ENCODE peak calls at places on chromosomes 12 and 14, in five cellular contexts. X, F, W, T and U are unnamed samples.

GRCh38 chr14:59358105-59358504 is 107.1 kb downstream of the GPR135 start:
- DNase-seq in W (no peak), X (no peak), T (peak), F (peak), U (no peak)

GRCh38 chr14:67515386-67516079 is 17.6 kb upstream of the PLEKHH1 start:
- DNase-seq in X (no peak), F (peak), T (no peak), W (no peak), U (peak)

GRCh38 chr14:76718306-76719075 is 42.8 kb upstream of the VASH1 start:
- DNase-seq in X (no peak), T (no peak), F (no peak), W (no peak), U (no peak)

GRCh38 chr14:70780396-70781075 is 28.8 kb downstream of the MAP3K9 start:
- DNase-seq in W (no peak), T (no peak), F (no peak), X (no peak), U (peak)

GRCh38 chr14:93965287-93965821 is 11.0 kb downstream of the ASB2 start:
- DNase-seq in T (peak), F (peak), X (no peak), W (peak), U (no peak)

GRCh38 chr12:68453876-68454275 is 121.7 kb upstream of the MDM1 start:
- DNase-seq in T (no peak), X (no peak), W (no peak), F (peak), U (no peak)

GRCh38 chr12:77760271-77761025 is 70.2 kb upstream of the NAV3 start:
- DNase-seq in F (peak), X (no peak), T (no peak), W (no peak), U (no peak)

GRCh38 chr14:103629503-103630121 is 601 bp downstream of the KLC1 start:
- DNase-seq in F (peak), W (no peak), T (peak), X (peak), U (peak)

GRCh38 chr12:84397279-84397678 is 515.3 kb downstream of the SLC6A15 start:
- DNase-seq in W (no peak), T (no peak), F (peak), X (no peak), U (no peak)

GRCh38 chr12:13450231-13451080 is 253.9 kb downstream of the EMP1 start:
- DNase-seq in X (no peak), T (no peak), W (no peak), F (no peak), U (no peak)

GRCh38 chr12:28063355-28063885 is 90.9 kb upstream of the PTHLH start:
- DNase-seq in X (no peak), F (peak), W (no peak), T (no peak), U (no peak)

GRCh38 chr12:65634626-65635331 is 189.5 kb upstream of the HMGA2 start:
- DNase-seq in W (no peak), F (no peak), X (no peak), T (peak), U (no peak)

GRCh38 chr12:26271889-26272492 is 76.6 kb downstream of the SSPN start:
- DNase-seq in X (no peak), F (peak), T (peak), W (peak), U (peak)

GRCh38 chr14:22558221-22558913 is 30.7 kb downstream of the DAD1 start:
- DNase-seq in W (no peak), F (no peak), X (no peak), T (no peak), U (no peak)

GRCh38 chr12:3216726-3217682 is 139.8 kb downstream of the TSPAN9 start:
- DNase-seq in X (peak), T (peak), F (peak), W (no peak), U (no peak)

GRCh38 chr12:5022465-5023061 is 21.1 kb upstream of the KCNA5 start:
- DNase-seq in W (no peak), F (peak), T (peak), X (no peak), U (no peak)

GRCh38 chr12:32089156-32089950 is 17.3 kb upstream of the BICD1 start:
- DNase-seq in T (peak), X (no peak), W (no peak), F (no peak), U (no peak)

GRCh38 chr12:98743362-98743953 is 98.4 kb downstream of the APAF1 start:
- DNase-seq in X (no peak), T (no peak), F (no peak), W (no peak), U (no peak)

GRCh38 chr12:21697829-21698630 is 40.4 kb upstream of the LDHB start:
- DNase-seq in X (no peak), T (peak), F (peak), W (peak), U (no peak)

GRCh38 chr14:65958664-65959562 is 527.3 kb upstream of the CCDC196 start:
- DNase-seq in F (peak), T (no peak), W (no peak), X (no peak), U (no peak)

GRCh38 chr14:76771432-76771980 is 10.2 kb downstream of the VASH1 start:
- DNase-seq in W (no peak), F (no peak), T (no peak), X (peak), U (no peak)

GRCh38 chr12:120639771-120640721 is at the start of gene CABP1:
- DNase-seq in W (no peak), T (no peak), F (no peak), X (no peak), U (no peak)

GRCh38 chr12:12716151-12716844 is 870 bp upstream of the CDKN1B start:
- DNase-seq in T (peak), W (no peak), F (peak), X (no peak), U (no peak)

GRCh38 chr12:54700301-54700700 is 52.1 kb upstream of the DCD start:
- DNase-seq in F (no peak), X (no peak), W (no peak), T (no peak), U (no peak)

GRCh38 chr12:77979597-77980250 is 149.0 kb downstream of the NAV3 start:
- DNase-seq in T (no peak), W (no peak), X (no peak), F (peak), U (no peak)

GRCh38 chr12:101570022-101570421 is 24.7 kb upstream of the MYBPC1 start:
- DNase-seq in X (no peak), F (peak), W (peak), T (peak), U (no peak)

GRCh38 chr12:120761581-120761980 is 36.0 kb downstream of the ACADS start:
- DNase-seq in W (no peak), X (no peak), F (peak), T (peak), U (no peak)

GRCh38 chr12:52280796-52281560 is 6.5 kb downstream of the KRT86 start:
- DNase-seq in T (peak), W (peak), X (peak), F (peak), U (peak)

GRCh38 chr12:95218852-95219171 is 1.2 kb downstream of the VEZT start:
- DNase-seq in F (no peak), X (no peak), T (peak), W (no peak), U (no peak)

GRCh38 chr12:64025174-64025958 is 180.9 kb downstream of the SRGAP1 start:
- DNase-seq in F (no peak), T (peak), W (no peak), X (no peak), U (no peak)
- H3K27ac ChIP-seq in F (no peak), T (no peak), W (no peak), X (no peak), U (no peak)

GRCh38 chr14:75088153-75088552 is 18.7 kb downstream of the ZC2HC1C start:
- DNase-seq in F (no peak), W (no peak), X (no peak), T (no peak), U (no peak)

GRCh38 chr14:75088566-75089373 is 19.3 kb downstream of the ZC2HC1C start:
- DNase-seq in X (no peak), F (peak), T (peak), W (peak), U (no peak)

GRCh38 chr14:75083271-75083670 is 13.8 kb downstream of the ZC2HC1C start:
- DNase-seq in T (no peak), W (no peak), F (no peak), X (no peak), U (no peak)

GRCh38 chr14:75081835-75082234 is 12.4 kb downstream of the ZC2HC1C start:
- DNase-seq in T (no peak), W (no peak), X (no peak), F (no peak), U (no peak)

DNA sequence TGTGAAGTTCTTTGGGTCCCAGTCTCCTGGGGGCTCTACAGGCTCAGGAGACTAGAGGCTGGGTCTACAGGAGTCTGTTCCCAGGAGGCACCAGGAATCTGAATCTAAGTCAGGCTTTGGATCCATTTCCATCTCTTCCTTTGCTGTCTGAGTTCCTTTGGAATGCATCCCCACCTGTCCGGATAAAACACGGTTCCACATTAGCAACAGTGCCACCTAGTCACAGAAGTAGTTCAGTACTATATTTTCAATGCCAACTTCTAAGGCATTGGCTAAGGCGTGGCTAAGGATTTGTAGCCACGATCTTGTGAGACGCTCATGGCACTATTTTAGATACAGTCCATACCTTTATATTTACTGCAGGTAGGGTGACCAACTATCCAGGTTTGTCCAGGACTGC is 15.1 kb downstream of the ZC2HC1C start:
- DNase-seq in X (no peak), T (peak), W (no peak), F (no peak), U (no peak)
- TF ChIP-seq CTCF in X (no peak), T (peak), W (no peak), F (no peak), U (no peak)

GRCh38 chr12:110370732-110371141 is 32.8 kb downstream of the ANAPC7 start:
- DNase-seq in T (peak), F (no peak), W (no peak), X (no peak), U (no peak)

GRCh38 chr12:110372056-110372425 is 31.5 kb downstream of the ANAPC7 start:
- DNase-seq in W (no peak), F (no peak), T (no peak), X (no peak), U (no peak)

GRCh38 chr12:110369992-110370391 is 33.5 kb downstream of the ANAPC7 start:
- DNase-seq in T (no peak), F (no peak), W (no peak), X (no peak), U (no peak)

GRCh38 chr12:110373025-110373876 is 30.3 kb downstream of the ANAPC7 start:
- DNase-seq in W (no peak), F (no peak), T (no peak), X (no peak), U (no peak)

GRCh38 chr12:110371408-110372055 is 32.0 kb downstream of the ANAPC7 start:
- DNase-seq in F (peak), T (peak), X (no peak), W (no peak), U (peak)
- H3K27ac ChIP-seq in F (no peak), T (peak), X (peak), W (no peak), U (peak)

DNA sequence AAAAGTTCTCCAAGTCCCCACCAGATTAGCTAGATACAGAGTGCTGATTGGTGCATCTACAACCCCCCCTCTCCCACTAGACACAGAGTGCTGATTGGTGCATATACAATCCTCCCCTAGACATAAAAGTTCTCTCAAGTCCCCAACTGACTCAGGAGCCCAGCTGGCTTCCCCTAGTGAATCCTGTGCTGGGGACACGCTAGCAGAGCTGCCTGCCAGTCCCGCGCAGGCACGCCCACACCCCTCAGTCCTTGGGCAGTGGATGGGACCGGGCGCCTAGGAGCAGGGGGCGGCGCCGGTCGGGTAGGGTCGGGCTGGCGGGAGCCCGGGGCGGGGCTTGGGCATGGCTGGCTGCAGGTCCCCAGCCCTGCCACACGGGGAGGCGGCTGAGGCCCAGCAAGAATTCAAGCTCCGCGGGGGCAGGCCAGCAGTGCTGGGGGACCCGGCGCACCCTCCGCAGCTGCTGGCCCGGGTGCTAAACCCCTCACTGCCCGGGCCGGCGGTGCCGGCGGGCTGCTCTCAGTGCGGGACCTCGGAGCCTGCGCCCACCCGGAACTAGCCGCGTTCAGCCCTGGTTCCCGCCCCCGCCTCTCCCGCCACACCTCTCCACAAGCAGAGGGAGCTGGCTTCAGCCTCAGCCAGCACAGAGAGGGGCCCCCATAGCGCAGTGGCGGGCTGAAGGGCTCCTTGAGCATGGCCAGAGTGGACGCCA is 64.3 kb upstream of the DDHD1 start:
- DNase-seq in W (no peak), X (peak), T (peak), F (peak), U (peak)
- TF ChIP-seq CTCF in W (peak), X (no peak), T (peak), F (peak), U (peak)

GRCh38 chr14:72787841-72788240 is 106.1 kb downstream of the DPF3 start:
- DNase-seq in F (no peak), T (no peak), X (peak), W (no peak), U (no peak)
- H3K27ac ChIP-seq in F (peak), T (no peak), X (no peak), W (no peak), U (no peak)

DNA sequence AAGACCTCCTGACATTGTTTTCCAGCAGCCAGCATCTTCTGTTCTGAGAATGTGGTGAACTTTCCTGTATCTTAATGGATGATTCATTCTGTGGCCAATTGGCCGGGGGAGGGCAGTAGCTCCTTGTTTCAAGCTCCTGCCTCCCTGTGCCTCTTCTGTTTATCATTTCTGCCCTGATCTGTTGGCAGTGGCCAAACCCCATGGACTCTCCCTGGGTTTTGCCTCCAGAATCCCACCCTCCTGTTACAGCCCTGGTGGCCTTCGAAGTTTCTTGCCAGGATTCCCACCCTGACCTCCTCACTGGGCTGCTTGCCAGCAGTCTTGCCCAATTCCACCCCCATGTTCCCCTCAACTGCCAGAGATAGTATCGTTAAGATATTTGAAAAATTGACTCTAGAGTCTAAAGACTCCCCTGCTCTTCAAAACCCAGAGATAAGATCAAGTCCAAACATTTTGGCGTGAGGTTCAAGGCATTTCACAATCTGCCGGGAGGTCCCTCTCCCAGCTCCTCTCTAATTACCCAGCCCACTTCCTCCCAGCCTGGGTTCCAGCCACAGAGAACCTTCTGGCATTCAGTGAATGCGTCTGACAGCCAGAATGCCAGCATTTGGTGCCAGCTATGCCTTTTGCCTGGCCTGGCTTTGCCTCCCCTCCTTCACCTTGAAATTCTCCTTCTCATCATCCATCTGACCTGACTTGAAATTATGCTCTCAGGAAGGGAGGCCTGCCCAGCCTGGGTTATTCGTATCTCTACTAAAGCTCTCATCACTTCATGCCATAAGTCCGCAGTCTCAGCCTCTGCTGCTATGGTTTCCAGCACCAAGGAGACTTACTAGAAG is 37.7 kb upstream of the TXNRD1 start:
- DNase-seq in T (peak), W (peak), F (peak), X (peak), U (peak)
- TF ChIP-seq CTCF in T (peak), W (peak), F (peak), X (no peak), U (peak)

DNA sequence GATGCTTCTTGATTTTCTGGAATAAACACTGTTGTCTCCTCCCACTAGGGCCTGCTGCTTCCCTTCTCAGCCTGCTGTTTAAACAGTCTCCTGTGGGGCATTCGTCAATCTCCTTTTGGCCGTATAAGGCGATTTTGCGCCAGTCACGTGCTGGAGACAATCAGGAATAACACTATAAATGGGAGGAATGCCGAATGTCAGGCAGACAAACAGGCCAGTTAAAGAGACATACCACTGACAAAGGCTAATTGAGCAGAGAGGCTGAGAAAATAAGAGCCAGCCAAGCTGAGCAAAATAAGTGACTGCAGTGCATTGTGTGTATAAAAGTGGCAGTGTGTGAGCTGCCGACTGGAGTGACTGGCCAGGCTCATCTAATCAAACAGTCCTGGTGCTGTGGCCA is 23.3 kb downstream of the DMAC2L start:
- DNase-seq in F (peak), X (no peak), W (no peak), T (no peak), U (no peak)
- H3K27ac ChIP-seq in F (peak), X (peak), W (peak), T (no peak), U (peak)

DNA sequence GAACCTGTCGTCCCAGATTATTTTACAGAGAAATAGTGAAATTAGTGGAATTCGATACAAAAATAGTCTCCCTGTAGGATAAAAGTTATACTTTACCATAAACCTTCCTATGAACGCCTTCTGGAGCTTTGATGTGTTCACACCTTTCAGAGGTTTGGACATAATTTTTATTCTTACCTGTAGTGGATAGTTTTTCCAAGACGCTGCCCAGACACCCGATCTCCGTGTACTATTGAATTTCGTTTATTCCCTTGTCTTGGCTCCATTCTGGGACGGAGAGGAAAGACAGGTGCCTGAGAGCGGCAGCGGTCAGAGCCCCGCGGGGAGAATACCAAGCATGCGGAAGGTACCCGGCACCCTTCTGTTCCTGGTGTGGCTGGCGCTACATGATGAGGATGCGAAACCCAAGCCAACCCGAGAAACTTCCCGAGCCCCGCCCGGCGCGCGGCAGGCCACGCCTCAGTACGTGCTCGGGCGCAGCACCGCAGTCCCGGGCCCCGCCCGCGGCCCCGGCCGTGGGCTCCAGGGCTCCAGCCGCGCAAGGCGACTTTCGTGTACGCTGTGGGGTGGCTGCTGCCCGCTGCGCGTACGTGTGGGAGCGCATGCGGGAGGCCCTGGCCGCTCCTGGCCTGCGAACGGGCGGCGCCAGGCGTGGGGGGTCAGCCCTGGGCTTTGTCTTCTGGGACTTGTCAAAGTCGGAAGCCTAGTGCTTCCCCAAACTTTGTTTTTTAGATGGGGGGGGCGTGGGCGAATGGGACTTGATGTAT is 11.3 kb upstream of the SNAPC1 start:
- DNase-seq in T (peak), F (peak), W (no peak), X (peak), U (peak)
- TF ChIP-seq CTCF in T (no peak), F (no peak), W (no peak), X (no peak), U (no peak)

GRCh38 chr14:68939424-68939892 is 39.6 kb downstream of the ACTN1 start:
- DNase-seq in T (no peak), F (no peak), X (no peak), W (no peak), U (no peak)
- H3K27ac ChIP-seq in T (peak), F (peak), X (peak), W (peak), U (peak)

DNA sequence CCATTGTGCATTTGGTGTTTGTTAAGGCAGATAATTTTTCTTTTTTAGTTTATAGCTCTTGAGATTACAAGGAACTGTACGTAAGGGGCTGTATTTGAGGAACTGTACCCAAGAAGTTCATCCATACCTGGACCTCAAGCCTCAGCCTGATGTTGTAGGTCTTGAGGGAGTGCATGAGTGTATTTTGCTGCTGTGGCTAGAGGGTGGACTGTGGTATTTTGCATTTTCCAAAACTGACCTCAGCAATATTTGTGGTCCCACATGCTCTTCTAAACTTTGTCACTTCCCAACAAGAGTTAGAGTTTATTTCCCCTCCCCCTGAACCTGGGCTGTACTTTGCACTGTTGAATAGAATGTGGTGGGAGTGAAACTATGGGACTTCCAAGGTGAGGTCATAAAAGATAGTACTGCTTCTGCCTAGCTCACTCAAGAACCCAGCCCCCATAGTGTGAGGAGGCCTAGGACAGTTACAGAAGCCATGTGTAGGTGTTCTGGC is 42.2 kb upstream of the FBXO33 start:
- DNase-seq in F (no peak), W (no peak), X (no peak), T (no peak), U (no peak)
- TF ChIP-seq CTCF in F (no peak), W (no peak), X (no peak), T (no peak), U (no peak)